ENCODE peak calls at places on chromosomes 5 and 9, in nine cellular contexts. Z, V, L, O, J, X, S, U and M are unnamed samples. For H3K4me1, the result is how much of the 10 kb centered on the place peaks cover.

GRCh38 chr9:132241840-132242620 is 80.2 kb downstream of the NTNG2 start:
- DNase-seq in Z (no peak), V (peak), L (no peak), O (no peak), J (peak), X (no peak), S (peak), U (no peak), M (peak)

GRCh38 chr9:126144215-126144614 is 182.4 kb upstream of the MVB12B start:
- DNase-seq in Z (no peak), V (no peak), L (no peak), O (peak), J (no peak), X (no peak), S (no peak), U (no peak), M (no peak)

GRCh38 chr9:30970186-30970585 is 1414.3 kb upstream of the ACO1 start:
- DNase-seq in Z (no peak), V (no peak), L (no peak), O (no peak), J (no peak), X (no peak), S (no peak), U (no peak), M (no peak)

GRCh38 chr5:7678057-7678456 is 172.9 kb downstream of the CFAP90 start:
- DNase-seq in Z (no peak), V (no peak), L (no peak), O (no peak), J (no peak), X (no peak), S (no peak), U (no peak), M (no peak)

GRCh38 chr5:99104538-99105132 is 175.8 kb upstream of the CHD1 start:
- DNase-seq in Z (no peak), V (no peak), L (peak), O (peak), J (no peak), X (no peak), S (peak), U (no peak), M (peak)

GRCh38 chr5:148412124-148412523 is 28.4 kb downstream of the FBXO38 start:
- DNase-seq in Z (no peak), V (no peak), L (no peak), O (no peak), J (no peak), X (no peak), S (no peak), U (no peak), M (no peak)

GRCh38 chr9:130834371-130835311 is at the start of gene ABL1:
- DNase-seq in Z (peak), V (peak), L (peak), O (peak), J (peak), X (peak), S (peak), U (peak), M (peak)

GRCh38 chr9:105341784-105342183 is 97.3 kb downstream of the SLC44A1 start:
- DNase-seq in Z (no peak), V (no peak), L (no peak), O (no peak), J (no peak), X (no peak), S (no peak), U (no peak), M (no peak)

GRCh38 chr9:127808347-127809001 is 5.8 kb downstream of the FPGS start:
- DNase-seq in Z (no peak), V (peak), L (no peak), O (no peak), J (no peak), X (no peak), S (no peak), U (no peak), M (no peak)

GRCh38 chr9:16689352-16689938 is 181.0 kb downstream of the BNC2 start:
- DNase-seq in Z (peak), V (no peak), L (no peak), O (no peak), J (no peak), X (no peak), S (no peak), U (no peak), M (peak)

GRCh38 chr9:89116064-89116817 is 62.4 kb downstream of the SHC3 start:
- DNase-seq in Z (no peak), V (no peak), L (no peak), O (no peak), J (no peak), X (no peak), S (no peak), U (no peak), M (no peak)

GRCh38 chr5:157487358-157487757 is 27.3 kb downstream of the NIPAL4 start:
- DNase-seq in Z (no peak), V (peak), L (no peak), O (no peak), J (no peak), X (no peak), S (no peak), U (no peak), M (no peak)

GRCh38 chr5:33362915-33363314 is 77.8 kb upstream of the TARS1 start:
- DNase-seq in Z (no peak), V (no peak), L (no peak), O (peak), J (no peak), X (no peak), S (no peak), U (no peak), M (peak)

GRCh38 chr5:157046041-157046440 is 12.9 kb downstream of the HAVCR1 start:
- DNase-seq in Z (no peak), V (no peak), L (peak), O (peak), J (no peak), X (peak), S (no peak), U (no peak), M (peak)

GRCh38 chr9:100505564-100506159 is 32.7 kb downstream of the TMEFF1 start:
- DNase-seq in Z (no peak), V (no peak), L (peak), O (peak), J (peak), X (peak), S (peak), U (no peak), M (peak)

GRCh38 chr5:39648539-39649200 is 223.9 kb upstream of the DAB2 start:
- DNase-seq in Z (no peak), V (no peak), L (peak), O (no peak), J (no peak), X (peak), S (no peak), U (no peak), M (no peak)

GRCh38 chr9:88754452-88754851 is 219.5 kb downstream of the NXNL2 start:
- DNase-seq in Z (no peak), V (no peak), L (no peak), O (no peak), J (no peak), X (no peak), S (no peak), U (no peak), M (no peak)

GRCh38 chr5:65047948-65048690 is 279.4 kb downstream of the CWC27 start:
- DNase-seq in Z (no peak), V (no peak), L (no peak), O (no peak), J (no peak), X (no peak), S (no peak), U (no peak), M (no peak)
- H3K4me3 ChIP-seq in Z (no peak), V (no peak), L (no peak), O (no peak), J (no peak), X (no peak), S (no peak), U (no peak), M (no peak)

GRCh38 chr5:132256783-132257130 is 739 bp upstream of the PDLIM4 start:
- DNase-seq in Z (no peak), V (no peak), L (no peak), O (no peak), J (no peak), X (no peak), S (no peak), U (no peak), M (no peak)
- H3K27ac ChIP-seq in Z (peak), V (peak), L (no peak), O (no peak), J (no peak), X (no peak), S (no peak), U (peak), M (peak)

GRCh38 chr9:98248737-98249474 is 6.5 kb downstream of the TBC1D2 start:
- DNase-seq in Z (no peak), V (peak), L (no peak), O (no peak), J (no peak), X (peak), S (no peak), U (no peak), M (peak)

GRCh38 chr9:98251554-98251953 is 3.9 kb downstream of the TBC1D2 start:
- DNase-seq in Z (no peak), V (peak), L (peak), O (no peak), J (no peak), X (peak), S (no peak), U (no peak), M (no peak)

GRCh38 chr9:98253563-98253962 is 1.9 kb downstream of the TBC1D2 start:
- DNase-seq in Z (no peak), V (no peak), L (no peak), O (no peak), J (no peak), X (peak), S (no peak), U (no peak), M (no peak)

GRCh38 chr9:98249774-98250173 is 5.7 kb downstream of the TBC1D2 start:
- DNase-seq in Z (no peak), V (no peak), L (no peak), O (no peak), J (no peak), X (no peak), S (no peak), U (no peak), M (no peak)

GRCh38 chr9:98247826-98248657 is 7.4 kb downstream of the TBC1D2 start:
- DNase-seq in Z (no peak), V (no peak), L (no peak), O (no peak), J (no peak), X (no peak), S (no peak), U (no peak), M (no peak)
- H3K4me1 ChIP-seq in Z (under half), V (half or more), L (half or more), O (under half), J (under half), X (half or more), S (under half), U (under half), M (under half)

DNA sequence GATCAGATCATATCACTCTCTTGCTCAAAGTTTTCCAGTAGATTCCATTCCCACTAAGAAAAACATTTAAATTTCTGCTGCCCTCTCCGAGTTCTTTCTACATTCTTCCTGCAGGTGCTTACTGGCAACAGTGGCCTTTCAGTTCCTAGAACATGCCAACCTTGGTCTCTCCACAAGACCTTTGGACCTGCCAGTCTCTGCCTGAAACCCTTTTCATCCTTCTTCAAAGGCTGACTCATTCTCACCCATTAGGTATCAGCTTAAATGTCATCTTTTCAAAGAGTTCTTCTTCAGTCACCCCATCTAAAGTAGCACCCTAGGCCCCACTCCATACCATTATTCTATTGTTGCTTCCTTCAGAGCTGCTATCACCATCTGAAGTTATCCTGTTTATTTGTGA is 21.8 kb downstream of the PPIC start:
- DNase-seq in Z (no peak), V (no peak), L (no peak), O (no peak), J (no peak), X (no peak), S (no peak), U (no peak), M (no peak)
- H3K4me3 ChIP-seq in Z (no peak), V (no peak), L (no peak), O (no peak), J (no peak), X (no peak), S (no peak), U (no peak), M (no peak)

GRCh38 chr9:81414836-81415235 is 274.5 kb downstream of the TLE1 start:
- DNase-seq in Z (no peak), V (no peak), L (no peak), O (no peak), J (no peak), X (no peak), S (no peak), U (no peak), M (no peak)

GRCh38 chr9:81408951-81409350 is 280.4 kb downstream of the TLE1 start:
- DNase-seq in Z (no peak), V (no peak), L (no peak), O (no peak), J (no peak), X (no peak), S (no peak), U (no peak), M (no peak)

GRCh38 chr9:81405199-81405598 is 284.1 kb downstream of the TLE1 start:
- DNase-seq in Z (no peak), V (no peak), L (no peak), O (no peak), J (no peak), X (no peak), S (no peak), U (no peak), M (no peak)

GRCh38 chr9:81411961-81412360 is 277.4 kb downstream of the TLE1 start:
- DNase-seq in Z (no peak), V (no peak), L (no peak), O (no peak), J (no peak), X (no peak), S (no peak), U (no peak), M (no peak)

GRCh38 chr9:81410201-81410600 is 279.1 kb downstream of the TLE1 start:
- DNase-seq in Z (no peak), V (no peak), L (peak), O (no peak), J (no peak), X (peak), S (no peak), U (no peak), M (no peak)
- H3K27ac ChIP-seq in Z (no peak), V (peak), L (peak), O (no peak), J (no peak), X (peak), S (no peak), U (no peak), M (no peak)